ENCODE peak calls at places on chromosome 21, in four cellular contexts. A, M, L and U are unnamed samples.

GRCh38 chr21:17775431-17776126 is 43.6 kb downstream of the C21orf91 start:
- DNase-seq in L (no peak), M (no peak), A (no peak), U (no peak)

GRCh38 chr21:22885079-22885478 is 1886.9 kb downstream of the NCAM2 start:
- DNase-seq in M (no peak), L (no peak), A (no peak), U (no peak)

GRCh38 chr21:34909492-34910292 is 139.4 kb downstream of the RUNX1 start:
- DNase-seq in L (peak), M (no peak), A (no peak), U (no peak)

GRCh38 chr21:37787456-37787855 is 128.8 kb downstream of the KCNJ6 start:
- DNase-seq in A (peak), M (no peak), L (peak), U (no peak)

GRCh38 chr21:42171091-42172053 is 47.6 kb upstream of the ABCG1 start:
- DNase-seq in M (peak), A (no peak), L (no peak), U (peak)

GRCh38 chr21:46418265-46418946 is 40.3 kb upstream of the DIP2A start:
- DNase-seq in L (no peak), A (no peak), M (no peak), U (no peak)

GRCh38 chr21:35658242-35658641 is 402.1 kb downstream of the SETD4 start:
- DNase-seq in L (peak), A (peak), M (no peak), U (no peak)

GRCh38 chr21:45724345-45724961 is 80.9 kb downstream of the PCBP3 start:
- DNase-seq in A (no peak), M (peak), L (no peak), U (no peak)

GRCh38 chr21:34639882-34640788 is 25.2 kb upstream of the RCAN1 start:
- DNase-seq in L (peak), M (no peak), A (no peak), U (no peak)

DNA sequence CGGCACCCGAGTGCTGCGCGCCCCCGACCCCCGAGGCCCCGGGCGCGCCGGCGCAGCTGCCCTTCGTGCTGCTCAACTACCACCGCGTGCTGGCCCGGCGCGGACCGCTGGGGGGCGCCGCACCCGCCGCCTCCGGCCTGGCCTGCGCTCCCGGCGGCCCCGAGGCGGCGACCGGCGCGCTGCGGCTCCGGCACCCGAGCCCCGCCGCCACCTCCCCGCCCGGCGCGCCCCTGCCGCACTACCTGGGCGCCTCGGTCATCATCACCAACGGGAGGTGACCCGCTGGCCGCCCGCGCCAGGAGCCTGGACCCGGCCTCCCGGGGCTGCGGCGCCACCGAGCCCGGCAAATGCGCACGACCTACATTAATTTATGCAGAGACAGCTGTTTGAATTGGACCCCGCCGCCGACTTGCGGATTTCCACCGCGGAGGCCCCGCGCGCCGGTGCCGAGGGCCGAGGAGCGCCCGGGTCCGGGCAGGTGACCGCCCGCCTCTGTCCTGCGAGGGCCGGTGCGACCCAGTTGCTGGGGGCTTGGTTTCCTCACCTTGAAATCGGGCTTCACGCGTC is 49.0 kb downstream of the SIM2 start:
- DNase-seq in A (peak), M (peak), L (peak), U (peak)
- TF ChIP-seq CTCF in A (no peak), M (no peak), L (peak), U (peak)

GRCh38 chr21:44337428-44337827 is 1.8 kb downstream of the CFAP410 start:
- DNase-seq in A (no peak), M (no peak), L (no peak), U (no peak)

GRCh38 chr21:44335266-44336059 is 3.7 kb downstream of the CFAP410 start:
- DNase-seq in M (no peak), A (no peak), L (no peak), U (no peak)

GRCh38 chr21:44334637-44335030 is 4.6 kb downstream of the CFAP410 start:
- DNase-seq in L (no peak), M (no peak), A (no peak), U (no peak)

GRCh38 chr21:44338971-44339910 is at the start of gene CFAP410:
- DNase-seq in M (peak), L (peak), A (peak), U (peak)

GRCh38 chr21:44337941-44338895 is 972 bp downstream of the CFAP410 start:
- DNase-seq in M (peak), A (peak), L (peak), U (no peak)
- TF ChIP-seq CTCF in M (peak), A (peak), L (peak), U (peak)

GRCh38 chr21:26837539-26837938 is 7.7 kb downstream of the ADAMTS1 start:
- DNase-seq in M (no peak), A (no peak), L (no peak), U (no peak)
- TF ChIP-seq CTCF in M (peak), A (no peak), L (no peak), U (no peak)

DNA sequence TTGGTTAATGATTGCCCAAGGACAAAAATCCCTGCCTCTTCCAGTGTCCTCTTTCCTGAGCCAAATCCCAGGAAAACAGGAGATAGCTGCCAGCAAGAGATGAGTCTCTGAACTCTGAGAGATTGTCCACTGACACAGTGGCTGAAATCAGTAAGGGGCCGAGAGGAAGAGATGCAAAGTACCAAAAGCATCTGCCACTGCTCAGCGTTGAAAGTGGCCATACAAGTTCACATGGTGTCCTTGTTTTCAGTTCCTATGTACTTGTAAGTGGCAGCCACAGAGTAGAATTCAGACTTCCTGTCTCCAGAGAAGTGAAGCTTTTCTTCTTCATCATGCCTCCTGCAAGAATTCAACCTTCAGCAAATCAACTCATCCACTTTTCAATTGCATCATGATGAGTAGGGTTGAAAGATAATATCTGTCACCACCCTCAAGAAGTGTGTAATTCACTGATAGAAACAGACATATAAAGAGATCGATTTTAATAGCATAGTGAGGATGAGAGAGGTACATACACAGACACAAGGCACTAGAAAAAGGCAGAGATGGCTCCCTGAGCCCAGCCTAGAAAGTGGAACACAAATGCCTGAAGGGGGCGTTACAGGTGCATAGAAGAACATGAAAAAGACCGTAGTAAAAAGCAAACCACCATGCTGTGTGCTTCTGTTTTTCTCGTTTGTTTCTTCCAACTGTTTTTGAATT is 185.8 kb downstream of the MRPL39 start:
- DNase-seq in L (peak), A (peak), M (peak), U (no peak)
- TF ChIP-seq CTCF in L (peak), A (peak), M (peak), U (peak)

GRCh38 chr21:39714331-39714730 is 30.7 kb upstream of the IGSF5 start:
- DNase-seq in L (no peak), M (no peak), A (no peak), U (no peak)

GRCh38 chr21:39707316-39707715 is 37.7 kb upstream of the IGSF5 start:
- DNase-seq in L (no peak), A (no peak), M (peak), U (no peak)

GRCh38 chr21:39712976-39713375 is 32.0 kb upstream of the IGSF5 start:
- DNase-seq in M (peak), A (no peak), L (no peak), U (no peak)

GRCh38 chr21:39713905-39714304 is 31.1 kb upstream of the IGSF5 start:
- DNase-seq in A (no peak), M (no peak), L (no peak), U (no peak)

DNA sequence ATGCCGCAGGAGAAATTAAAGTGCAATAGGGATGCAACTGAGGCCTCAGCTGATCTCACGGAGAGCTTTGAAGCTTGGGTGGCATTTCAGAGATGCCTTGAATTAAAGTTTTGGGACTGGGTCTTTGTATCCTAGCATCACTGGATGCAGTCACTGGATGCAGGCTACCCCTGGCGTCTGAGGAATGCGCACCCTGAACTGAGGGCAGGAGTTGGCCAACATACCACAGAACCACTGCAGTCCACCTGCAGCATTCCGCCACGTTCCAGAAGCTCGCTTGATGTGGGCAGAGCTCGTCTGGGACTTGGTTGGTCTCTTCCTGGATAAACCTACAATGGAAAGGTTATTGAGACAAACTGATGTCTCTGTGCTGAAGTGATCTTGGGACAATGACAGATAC is 34.1 kb upstream of the IGSF5 start:
- DNase-seq in A (no peak), L (no peak), M (no peak), U (no peak)
- TF ChIP-seq CTCF in A (no peak), L (no peak), M (no peak), U (no peak)

GRCh38 chr21:32824950-32825349 is 53.4 kb upstream of the PAXBP1 start:
- DNase-seq in A (no peak), M (no peak), L (no peak), U (no peak)

GRCh38 chr21:32829504-32829903 is 57.9 kb upstream of the PAXBP1 start:
- DNase-seq in A (no peak), M (no peak), L (no peak), U (no peak)

GRCh38 chr21:32828908-32829307 is 57.4 kb upstream of the PAXBP1 start:
- DNase-seq in M (no peak), L (no peak), A (no peak), U (no peak)

DNA sequence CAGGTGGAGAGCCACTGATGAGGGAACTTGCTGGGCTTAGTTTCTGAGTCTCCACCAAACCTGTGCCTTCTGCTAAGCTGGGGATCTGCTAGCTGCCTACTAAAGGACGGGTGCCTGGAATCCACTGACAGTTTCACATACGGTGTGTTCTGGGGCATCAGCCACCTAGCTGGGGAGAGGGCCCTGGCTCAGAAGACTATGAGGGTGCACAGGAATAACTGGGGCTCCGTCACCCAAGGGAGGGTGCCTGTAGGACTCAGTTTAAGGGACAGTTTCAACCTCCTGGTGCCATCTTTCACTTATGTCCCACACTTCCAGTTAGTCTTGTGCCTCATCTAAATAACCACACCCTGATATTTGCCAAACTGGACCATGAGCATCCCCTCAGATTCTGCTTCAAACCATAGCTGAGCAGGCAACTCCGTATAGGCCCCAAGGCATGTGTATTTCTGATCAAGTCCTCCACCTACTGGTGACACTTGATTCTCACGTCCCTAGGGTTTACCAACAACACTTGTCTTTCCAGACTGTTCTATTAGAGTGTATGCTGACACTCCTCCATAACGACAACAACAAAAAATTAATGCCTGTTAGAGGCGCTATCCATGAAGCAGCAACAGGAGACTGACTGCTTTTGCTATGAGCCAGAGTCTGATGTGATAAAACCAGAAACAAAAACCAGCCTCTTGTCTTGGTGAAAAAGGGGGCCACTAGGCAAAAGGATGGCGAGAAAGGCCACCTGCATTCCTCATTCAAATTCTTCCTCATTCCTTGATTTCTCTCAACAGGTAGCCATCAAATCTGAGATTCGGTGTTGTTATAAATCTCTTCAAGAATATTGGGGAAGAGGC is 55.0 kb upstream of the PAXBP1 start:
- DNase-seq in M (peak), L (peak), A (peak), U (no peak)
- TF ChIP-seq CTCF in M (peak), L (peak), A (peak), U (peak)